ENCODE peak calls at places on chromosome 19, in five cellular contexts. E is ovary, Z is fibroblast of the aortic adventitia, U is endodermal cell, N is AG09319. M is an unnamed sample.
A peak's percentile ranks its signal among the peaks of the same experiment; 100 is the strongest.

GRCh38 chr19:51566489-51567100 is 4.5 kb upstream of the ZNF175 start:
- DNase-seq in U (no peak), E (no peak), Z (no peak), N (no peak), M (no peak)

GRCh38 chr19:14410054-14410774 is 8.9 kb downstream of the DDX39A start:
- DNase-seq in N (no peak), Z (no peak), E (no peak), U (no peak), M (no peak)

GRCh38 chr19:43662487-43662886 is 7.5 kb downstream of the PLAUR start:
- DNase-seq in E (no peak), U (peak; percentile 57), Z (no peak), N (no peak), M (no peak)

GRCh38 chr19:1513492-1514294 is 874 bp upstream of the ADAMTSL5 start:
- DNase-seq in N (peak; percentile 30), U (peak; percentile 83), Z (peak; percentile 52), E (no peak), M (peak; percentile 22)

GRCh38 chr19:35911790-35912189 is 3.7 kb upstream of the TYROBP start:
- DNase-seq in Z (no peak), N (no peak), E (no peak), U (no peak), M (no peak)

GRCh38 chr19:42089772-42090171 is 13.8 kb downstream of the ZNF574 start:
- DNase-seq in E (no peak), U (no peak), N (no peak), Z (no peak), M (no peak)

GRCh38 chr19:11416346-11417052 is 2.6 kb downstream of the RGL3 start:
- DNase-seq in N (no peak), U (no peak), Z (no peak), E (no peak), M (no peak)

GRCh38 chr19:977058-977464 is 7.1 kb upstream of the WDR18 start:
- DNase-seq in U (no peak), Z (no peak), E (no peak), N (no peak), M (no peak)

GRCh38 chr19:23777216-23777615 is 18.5 kb upstream of the ZNF681 start:
- DNase-seq in N (no peak), E (no peak), U (no peak), Z (no peak), M (no peak)

GRCh38 chr19:23774156-23774971 is 15.7 kb upstream of the ZNF681 start:
- DNase-seq in E (no peak), N (no peak), Z (no peak), U (no peak), M (no peak)

GRCh38 chr19:23778566-23778965 is 19.9 kb upstream of the ZNF681 start:
- DNase-seq in N (no peak), U (peak; percentile 10), E (no peak), Z (no peak), M (no peak)

GRCh38 chr19:23779645-23780044 is 21.0 kb upstream of the ZNF681 start:
- DNase-seq in U (peak; percentile 5), Z (no peak), E (no peak), N (no peak), M (no peak)

GRCh38 chr19:23776507-23777205 is 18.0 kb upstream of the ZNF681 start:
- DNase-seq in U (peak; percentile 28), E (no peak), Z (no peak), N (no peak), M (no peak)
- TF ChIP-seq CTCF in U (no peak), E (no peak), Z (no peak), N (no peak), M (no peak)

GRCh38 chr19:39987596-39987995 is 9.3 kb upstream of the ZNF546 start:
- DNase-seq in Z (no peak), E (no peak), N (no peak), U (no peak), M (no peak)

GRCh38 chr19:39987167-39987566 is 9.7 kb upstream of the ZNF546 start:
- DNase-seq in U (no peak), N (no peak), Z (no peak), E (no peak), M (no peak)

GRCh38 chr19:39983695-39984302 is 12.8 kb downstream of the PSMC4 start:
- DNase-seq in U (no peak), E (no peak), N (no peak), Z (no peak), M (no peak)

GRCh38 chr19:39982883-39983282 is 11.9 kb downstream of the PSMC4 start:
- DNase-seq in Z (no peak), U (no peak), N (no peak), E (no peak), M (no peak)

DNA sequence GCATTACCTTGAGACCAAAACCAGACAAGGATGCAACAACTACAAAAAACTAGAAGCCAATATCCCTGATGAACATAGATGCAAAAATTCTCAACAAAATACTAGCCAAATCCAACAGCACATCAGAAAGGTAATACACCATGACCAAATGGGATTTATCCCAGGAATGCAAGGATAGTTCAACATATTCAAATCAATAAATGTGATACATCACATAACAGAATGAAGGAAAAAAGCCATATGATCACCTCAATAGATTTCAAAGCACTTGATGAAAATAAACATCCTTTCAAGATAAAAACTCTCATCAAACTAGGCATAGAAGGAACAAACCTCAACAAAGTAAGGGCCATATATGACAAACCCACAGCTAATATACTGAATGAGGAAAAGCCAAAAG is 10.2 kb upstream of the ZNF546 start:
- DNase-seq in U (no peak), E (no peak), N (no peak), Z (no peak), M (no peak)
- TF ChIP-seq CTCF in U (no peak), E (no peak), N (no peak), Z (no peak), M (no peak)

GRCh38 chr19:33208904-33209843 is 15.0 kb downstream of the LRP3 start:
- DNase-seq in N (no peak), U (no peak), E (peak; percentile 73), Z (peak; percentile 60), M (no peak)
- TF ChIP-seq CTCF in N (peak; percentile 11), U (no peak), E (no peak), Z (peak; percentile 45), M (no peak)

DNA sequence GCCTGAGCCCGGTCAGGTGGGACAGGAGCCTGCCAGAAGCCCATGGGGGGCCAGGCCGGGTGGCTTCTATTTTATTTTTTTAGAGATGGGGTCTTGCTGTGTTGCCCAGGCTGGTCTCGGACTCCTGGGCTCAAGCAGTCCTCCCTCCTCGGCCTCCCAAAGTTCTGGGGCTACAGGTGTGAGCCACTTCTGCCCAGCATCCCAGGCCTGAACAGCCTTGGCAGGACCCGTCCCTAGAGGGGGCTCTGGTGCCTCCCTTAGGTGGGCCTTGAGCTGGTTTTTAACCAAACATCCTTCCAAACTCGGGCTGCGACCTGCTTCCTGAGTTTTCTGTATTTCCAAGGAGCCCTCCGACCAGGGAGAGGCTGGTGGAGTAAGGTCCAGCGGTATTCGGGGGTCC is 10.5 kb downstream of the COMP start:
- DNase-seq in U (peak; percentile 76), Z (no peak), N (no peak), E (no peak), M (no peak)
- TF ChIP-seq CTCF in U (peak; percentile 68), Z (no peak), N (no peak), E (no peak), M (peak; percentile 30)

GRCh38 chr19:32599736-32600157 is 18.8 kb downstream of the PDCD5 start:
- DNase-seq in N (peak; percentile 15), Z (peak; percentile 76), U (peak; percentile 55), E (no peak), M (peak; percentile 59)
- TF ChIP-seq CTCF in N (peak; percentile 75), Z (peak; percentile 76), U (peak; percentile 87), E (peak; percentile 60), M (peak; percentile 97)

GRCh38 chr19:30896551-30896950 is 452.7 kb downstream of the TSHZ3 start:
- DNase-seq in E (no peak), U (peak; percentile 70), Z (no peak), N (no peak), M (no peak)

GRCh38 chr19:30897034-30897433 is 452.2 kb downstream of the TSHZ3 start:
- DNase-seq in Z (no peak), E (no peak), U (peak; percentile 48), N (no peak), M (no peak)

GRCh38 chr19:30897553-30897952 is 451.7 kb downstream of the TSHZ3 start:
- DNase-seq in N (no peak), U (no peak), E (no peak), Z (no peak), M (no peak)

GRCh38 chr19:30898353-30899103 is 450.7 kb downstream of the TSHZ3 start:
- DNase-seq in E (no peak), N (no peak), U (peak; percentile 71), Z (no peak), M (no peak)

DNA sequence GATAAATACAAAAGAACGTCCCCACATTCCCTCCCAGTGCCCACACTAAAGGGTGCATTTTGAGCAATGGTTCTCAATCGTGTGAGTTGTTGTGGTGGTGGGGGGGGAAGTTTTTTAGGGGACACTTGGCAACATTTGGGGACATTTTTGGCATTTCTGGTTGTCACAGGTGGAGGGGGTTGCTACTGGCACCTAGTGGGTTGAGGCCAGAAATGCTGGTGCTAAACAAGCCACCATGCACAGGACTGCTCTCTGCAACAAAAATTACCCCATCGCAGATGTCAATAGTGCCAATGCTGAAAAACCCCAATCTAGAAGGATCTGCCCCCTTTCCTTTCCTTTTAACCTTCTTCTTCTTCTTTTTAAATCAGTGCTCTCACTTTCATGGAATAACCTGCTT is 453.3 kb downstream of the TSHZ3 start:
- DNase-seq in Z (no peak), N (no peak), E (no peak), U (peak; percentile 57), M (no peak)
- TF ChIP-seq CTCF in Z (no peak), N (no peak), E (no peak), U (peak; percentile 60), M (no peak)

M was measured in HFFc6.